ENCODE peak calls at places on chromosomes 11 and 22, in five cellular contexts. One of them, this sample, is unnamed.

GRCh38 chr11:44905131-44905866 is 45.4 kb downstream of the TP53I11 start:
- DNase-seq in spleen: no peak
- DNase-seq in tibial nerve: no peak
- DNase-seq in uterus: no peak
- DNase-seq in upper lobe of left lung: no peak
- DNase-seq in this sample: no peak

GRCh38 chr11:121665211-121665838 is 212.6 kb upstream of the SORL1-AS1 start:
- DNase-seq in spleen: no peak
- DNase-seq in tibial nerve: no peak
- DNase-seq in uterus: no peak
- DNase-seq in upper lobe of left lung: no peak
- DNase-seq in this sample: no peak

GRCh38 chr11:116876656-116877055 is 39.2 kb upstream of the APOA1 start:
- DNase-seq in spleen: no peak
- DNase-seq in tibial nerve: no peak
- DNase-seq in uterus: no peak
- DNase-seq in upper lobe of left lung: no peak
- DNase-seq in this sample: no peak

GRCh38 chr22:21646608-21647590 is 4.8 kb downstream of the SDF2L1 start:
- DNase-seq in spleen: no peak
- DNase-seq in tibial nerve: peak; percentile 90
- DNase-seq in uterus: peak; percentile 77
- DNase-seq in upper lobe of left lung: peak; percentile 73
- DNase-seq in this sample: peak; percentile 94

GRCh38 chr11:64842851-64843841 is 1.3 kb downstream of the CDC42BPG start:
- DNase-seq in spleen: peak; percentile 81
- DNase-seq in tibial nerve: no peak
- DNase-seq in uterus: no peak
- DNase-seq in upper lobe of left lung: peak; percentile 77
- DNase-seq in this sample: peak; percentile 88

GRCh38 chr22:44821741-44822425 is 69.5 kb downstream of the ARHGAP8 start:
- DNase-seq in spleen: peak; percentile 47
- DNase-seq in tibial nerve: no peak
- DNase-seq in uterus: no peak
- DNase-seq in upper lobe of left lung: no peak
- DNase-seq in this sample: no peak

GRCh38 chr11:9565822-9566560 is 7.5 kb upstream of the WEE1 start:
- DNase-seq in spleen: no peak
- DNase-seq in tibial nerve: peak; percentile 11
- DNase-seq in uterus: peak; percentile 90
- DNase-seq in upper lobe of left lung: peak; percentile 23
- DNase-seq in this sample: no peak

GRCh38 chr22:20001082-20001638 is 15.5 kb downstream of the ARVCF start:
- DNase-seq in spleen: peak; percentile 53
- DNase-seq in tibial nerve: no peak
- DNase-seq in uterus: no peak
- DNase-seq in upper lobe of left lung: no peak
- DNase-seq in this sample: no peak

GRCh38 chr22:40345271-40345670 is 1.0 kb upstream of the ADSL start:
- DNase-seq in spleen: no peak
- DNase-seq in tibial nerve: no peak
- DNase-seq in uterus: no peak
- DNase-seq in upper lobe of left lung: no peak
- DNase-seq in this sample: no peak

GRCh38 chr22:19289475-19290161 is 1.9 kb downstream of the CLTCL1 start:
- DNase-seq in spleen: no peak
- DNase-seq in tibial nerve: no peak
- DNase-seq in uterus: no peak
- DNase-seq in upper lobe of left lung: no peak
- DNase-seq in this sample: no peak

GRCh38 chr11:26947379-26947844 is 46.5 kb upstream of the FIBIN start:
- DNase-seq in spleen: no peak
- DNase-seq in tibial nerve: peak; percentile 74
- DNase-seq in uterus: peak; percentile 77
- DNase-seq in upper lobe of left lung: peak; percentile 52
- DNase-seq in this sample: no peak

GRCh38 chr11:72750086-72750485 is 2.1 kb downstream of the ARAP1 start:
- DNase-seq in spleen: peak; percentile 73
- DNase-seq in tibial nerve: no peak
- DNase-seq in uterus: no peak
- DNase-seq in upper lobe of left lung: no peak
- DNase-seq in this sample: no peak

GRCh38 chr11:15750535-15751297 is 605.6 kb downstream of the SOX6 start:
- DNase-seq in spleen: no peak
- DNase-seq in tibial nerve: no peak
- DNase-seq in uterus: no peak
- DNase-seq in upper lobe of left lung: no peak
- DNase-seq in this sample: no peak

GRCh38 chr11:17991799-17992433 is 20.9 kb downstream of the SERGEF start:
- DNase-seq in spleen: no peak
- DNase-seq in tibial nerve: no peak
- DNase-seq in uterus: no peak
- DNase-seq in upper lobe of left lung: no peak
- DNase-seq in this sample: no peak

GRCh38 chr22:36077261-36077660 is 48.6 kb upstream of the RBFOX2 start:
- DNase-seq in spleen: no peak
- DNase-seq in tibial nerve: peak; percentile 27
- DNase-seq in uterus: no peak
- DNase-seq in upper lobe of left lung: no peak
- DNase-seq in this sample: no peak

GRCh38 chr11:67306769-67307544 is 3.6 kb downstream of the SSH3 start:
- DNase-seq in spleen: peak; percentile 63
- DNase-seq in tibial nerve: no peak
- DNase-seq in uterus: no peak
- DNase-seq in upper lobe of left lung: no peak
- DNase-seq in this sample: no peak

GRCh38 chr11:112042161-112042960 is 17.2 kb downstream of the DLAT start:
- DNase-seq in spleen: no peak
- DNase-seq in tibial nerve: no peak
- DNase-seq in uterus: no peak
- DNase-seq in upper lobe of left lung: no peak
- DNase-seq in this sample: no peak

GRCh38 chr11:86636275-86636674 is 36.1 kb downstream of the ME3 start:
- DNase-seq in spleen: no peak
- DNase-seq in tibial nerve: no peak
- DNase-seq in uterus: no peak
- DNase-seq in upper lobe of left lung: no peak
- DNase-seq in this sample: no peak

GRCh38 chr11:126512741-126513715 is 157.5 kb downstream of the ST3GAL4 start:
- DNase-seq in spleen: peak; percentile 60
- DNase-seq in tibial nerve: no peak
- DNase-seq in uterus: no peak
- DNase-seq in upper lobe of left lung: no peak
- DNase-seq in this sample: no peak

GRCh38 chr11:70400643-70401042 is 2.3 kb downstream of the CTTN start:
- DNase-seq in spleen: no peak
- DNase-seq in tibial nerve: no peak
- DNase-seq in uterus: no peak
- DNase-seq in upper lobe of left lung: no peak
- DNase-seq in this sample: no peak

GRCh38 chr11:86931059-86931964 is 23.9 kb downstream of the FZD4 start:
- DNase-seq in spleen: no peak
- DNase-seq in tibial nerve: no peak
- DNase-seq in uterus: no peak
- DNase-seq in upper lobe of left lung: no peak
- DNase-seq in this sample: no peak

GRCh38 chr11:107751082-107751481 is 39.2 kb upstream of the SLN start:
- DNase-seq in spleen: no peak
- DNase-seq in tibial nerve: no peak
- DNase-seq in uterus: no peak
- DNase-seq in upper lobe of left lung: no peak
- DNase-seq in this sample: no peak
- H3K27ac ChIP-seq in spleen: no peak overlapping the region
- H3K27ac ChIP-seq in tibial nerve: no peak overlapping the region
- H3K27ac ChIP-seq in uterus: no peak overlapping the region
- H3K27ac ChIP-seq in upper lobe of left lung: no peak overlapping the region
- H3K27ac ChIP-seq in this sample: no peak overlapping the region

GRCh38 chr11:83035070-83035854 is 36.4 kb downstream of the RAB30 start:
- DNase-seq in spleen: no peak
- DNase-seq in tibial nerve: no peak
- DNase-seq in uterus: peak; percentile 35
- DNase-seq in upper lobe of left lung: no peak
- DNase-seq in this sample: peak; percentile 64
- TF ChIP-seq POLR2A in spleen: no peak
- TF ChIP-seq POLR2A in tibial nerve: no peak
- TF ChIP-seq POLR2A in uterus: no peak
- TF ChIP-seq POLR2A in upper lobe of left lung: no peak
- TF ChIP-seq POLR2A in this sample: no peak

GRCh38 chr11:128853556-128853955 is 13.5 kb downstream of the KCNJ1 start:
- DNase-seq in spleen: no peak
- DNase-seq in tibial nerve: no peak
- DNase-seq in uterus: no peak
- DNase-seq in upper lobe of left lung: no peak
- DNase-seq in this sample: no peak

GRCh38 chr11:128852327-128853023 is 14.6 kb downstream of the KCNJ1 start:
- DNase-seq in spleen: no peak
- DNase-seq in tibial nerve: no peak
- DNase-seq in uterus: no peak
- DNase-seq in upper lobe of left lung: peak; percentile 43
- DNase-seq in this sample: no peak

GRCh38 chr11:128846985-128847384 is 20.1 kb downstream of the KCNJ1 start:
- DNase-seq in spleen: no peak
- DNase-seq in tibial nerve: no peak
- DNase-seq in uterus: no peak
- DNase-seq in upper lobe of left lung: no peak
- DNase-seq in this sample: no peak

GRCh38 chr11:128845334-128845780 is 21.7 kb downstream of the KCNJ1 start:
- DNase-seq in spleen: no peak
- DNase-seq in tibial nerve: no peak
- DNase-seq in uterus: no peak
- DNase-seq in upper lobe of left lung: no peak
- DNase-seq in this sample: peak; percentile 44

GRCh38 chr11:128848815-128849455 is 18.2 kb downstream of the KCNJ1 start:
- DNase-seq in spleen: peak; percentile 93
- DNase-seq in tibial nerve: peak; percentile 31
- DNase-seq in uterus: no peak
- DNase-seq in upper lobe of left lung: peak; percentile 55
- DNase-seq in this sample: no peak
- TF ChIP-seq CTCF in spleen: peak; percentile 80
- TF ChIP-seq CTCF in tibial nerve: peak; percentile 47
- TF ChIP-seq CTCF in uterus: peak; percentile 15
- TF ChIP-seq CTCF in upper lobe of left lung: peak; percentile 80
- TF ChIP-seq CTCF in this sample: peak; percentile 50

GRCh38 chr11:75879737-75880136 is 64.7 kb downstream of the UVRAG start:
- DNase-seq in spleen: no peak
- DNase-seq in tibial nerve: no peak
- DNase-seq in uterus: no peak
- DNase-seq in upper lobe of left lung: no peak
- DNase-seq in this sample: no peak
- H3K27ac ChIP-seq in spleen: no peak overlapping the region
- H3K27ac ChIP-seq in tibial nerve: no peak overlapping the region
- H3K27ac ChIP-seq in uterus: no peak overlapping the region
- H3K27ac ChIP-seq in upper lobe of left lung: no peak overlapping the region
- H3K27ac ChIP-seq in this sample: no peak overlapping the region

GRCh38 chr11:93033093-93033492 is 63.6 kb downstream of the MTNR1B start:
- DNase-seq in spleen: no peak
- DNase-seq in tibial nerve: no peak
- DNase-seq in uterus: no peak
- DNase-seq in upper lobe of left lung: no peak
- DNase-seq in this sample: no peak

GRCh38 chr11:93032580-93032979 is 63.1 kb downstream of the MTNR1B start:
- DNase-seq in spleen: no peak
- DNase-seq in tibial nerve: no peak
- DNase-seq in uterus: no peak
- DNase-seq in upper lobe of left lung: no peak
- DNase-seq in this sample: no peak

GRCh38 chr11:93025558-93026255 is 56.3 kb downstream of the MTNR1B start:
- DNase-seq in spleen: no peak
- DNase-seq in tibial nerve: no peak
- DNase-seq in uterus: no peak
- DNase-seq in upper lobe of left lung: no peak
- DNase-seq in this sample: no peak

GRCh38 chr11:93031386-93031785 is 61.9 kb downstream of the MTNR1B start:
- DNase-seq in spleen: no peak
- DNase-seq in tibial nerve: no peak
- DNase-seq in uterus: no peak
- DNase-seq in upper lobe of left lung: no peak
- DNase-seq in this sample: no peak

GRCh38 chr11:93028959-93029536 is 59.6 kb downstream of the MTNR1B start:
- DNase-seq in spleen: no peak
- DNase-seq in tibial nerve: no peak
- DNase-seq in uterus: no peak
- DNase-seq in upper lobe of left lung: no peak
- DNase-seq in this sample: no peak
- TF ChIP-seq POLR2A in spleen: no peak
- TF ChIP-seq POLR2A in tibial nerve: no peak
- TF ChIP-seq POLR2A in uterus: no peak
- TF ChIP-seq POLR2A in upper lobe of left lung: no peak
- TF ChIP-seq POLR2A in this sample: no peak

GRCh38 chr22:30865656-30866055 is 102.9 kb downstream of the MORC2 start:
- DNase-seq in spleen: peak; percentile 42
- DNase-seq in tibial nerve: no peak
- DNase-seq in uterus: no peak
- DNase-seq in upper lobe of left lung: no peak
- DNase-seq in this sample: peak; percentile 37

GRCh38 chr22:30864441-30865420 is 103.8 kb downstream of the MORC2 start:
- DNase-seq in spleen: peak; percentile 31
- DNase-seq in tibial nerve: no peak
- DNase-seq in uterus: no peak
- DNase-seq in upper lobe of left lung: peak; percentile 15
- DNase-seq in this sample: peak; percentile 34

GRCh38 chr22:30861131-30861530 is 107.4 kb downstream of the MORC2 start:
- DNase-seq in spleen: peak; percentile 43
- DNase-seq in tibial nerve: no peak
- DNase-seq in uterus: no peak
- DNase-seq in upper lobe of left lung: no peak
- DNase-seq in this sample: no peak

GRCh38 chr22:30861688-30862552 is 106.7 kb downstream of the MORC2 start:
- DNase-seq in spleen: peak; percentile 39
- DNase-seq in tibial nerve: no peak
- DNase-seq in uterus: no peak
- DNase-seq in upper lobe of left lung: no peak
- DNase-seq in this sample: peak; percentile 15

DNA sequence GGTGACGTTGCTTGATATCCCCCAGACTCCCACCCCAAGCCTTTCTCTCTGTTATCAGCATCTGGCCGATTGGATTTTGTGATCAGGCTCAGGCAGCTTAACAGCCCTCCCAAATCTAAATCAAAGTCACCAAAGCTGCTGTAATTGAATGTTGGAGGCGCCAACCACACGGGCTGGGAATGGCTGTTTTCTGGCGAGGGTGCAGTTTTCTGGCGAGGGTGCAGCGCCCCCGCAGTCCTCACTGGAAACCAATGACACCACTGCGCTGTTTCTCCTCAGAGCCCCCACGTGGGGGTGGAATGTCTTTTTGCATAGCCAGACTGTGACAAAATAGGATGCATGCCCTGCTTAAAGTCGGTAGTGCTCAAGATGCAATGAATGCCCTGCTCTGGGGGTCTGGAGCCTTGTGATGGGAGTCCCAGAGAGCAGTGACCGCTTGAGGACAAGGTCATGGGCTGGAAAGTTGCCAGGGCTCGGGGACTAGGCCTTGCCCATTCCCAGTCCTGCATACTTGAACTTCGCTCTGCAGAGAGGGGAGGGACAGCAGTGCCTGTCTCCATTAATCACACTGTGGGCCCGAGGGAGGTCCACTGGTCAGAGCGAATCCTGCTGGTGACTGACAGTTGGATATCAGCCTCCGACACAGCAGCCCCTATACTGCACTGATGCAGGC is 105.3 kb downstream of the MORC2 start:
- DNase-seq in spleen: peak; percentile 25
- DNase-seq in tibial nerve: no peak
- DNase-seq in uterus: no peak
- DNase-seq in upper lobe of left lung: no peak
- DNase-seq in this sample: peak; percentile 38
- TF ChIP-seq CTCF in spleen: no peak
- TF ChIP-seq CTCF in tibial nerve: no peak
- TF ChIP-seq CTCF in uterus: no peak
- TF ChIP-seq CTCF in upper lobe of left lung: no peak
- TF ChIP-seq CTCF in this sample: no peak